ENCODE peak calls at places on chromosomes 5 and 9, in five cellular contexts. A is stomach, L is Caco-2, G is GM12878, N is A673. W is an unnamed sample. For H3K36me3, the result is how much of the 10 kb centered on the place peaks cover.

GRCh38 chr5:172766287-172767104 is 4.5 kb downstream of the DUSP1 start:
- DNase-seq in A (peak), L (no peak), G (no peak), N (peak), W (no peak)

GRCh38 chr9:19161257-19162025 is 34.1 kb upstream of the PLIN2 start:
- DNase-seq in A (peak), L (peak), G (peak), N (peak), W (peak)

GRCh38 chr9:27333241-27334052 is 36.5 kb upstream of the EQTN start:
- DNase-seq in A (peak), L (peak), G (peak), N (peak), W (no peak)

GRCh38 chr5:112232651-112233050 is 186.4 kb downstream of the EPB41L4A start:
- DNase-seq in A (no peak), L (no peak), G (no peak), N (no peak), W (no peak)

GRCh38 chr5:69331528-69332445 is 814 bp downstream of the CCDC125 start:
- DNase-seq in A (peak), L (peak), G (no peak), N (no peak), W (no peak)

GRCh38 chr5:36407396-36407795 is 105.7 kb upstream of the RANBP3L start:
- DNase-seq in A (no peak), L (no peak), G (no peak), N (no peak), W (no peak)

GRCh38 chr9:83920942-83921707 is at the start of gene KIF27:
- DNase-seq in A (peak), L (peak), G (peak), N (peak), W (peak)

GRCh38 chr9:114662081-114662989 is 4.7 kb upstream of the TEX53 start:
- DNase-seq in A (peak), L (peak), G (no peak), N (peak), W (peak)

GRCh38 chr5:170913573-170913972 is 51.8 kb downstream of the RANBP17 start:
- DNase-seq in A (no peak), L (no peak), G (no peak), N (no peak), W (no peak)

GRCh38 chr5:170920196-170920595 is 58.4 kb downstream of the RANBP17 start:
- DNase-seq in A (no peak), L (no peak), G (no peak), N (no peak), W (no peak)

DNA sequence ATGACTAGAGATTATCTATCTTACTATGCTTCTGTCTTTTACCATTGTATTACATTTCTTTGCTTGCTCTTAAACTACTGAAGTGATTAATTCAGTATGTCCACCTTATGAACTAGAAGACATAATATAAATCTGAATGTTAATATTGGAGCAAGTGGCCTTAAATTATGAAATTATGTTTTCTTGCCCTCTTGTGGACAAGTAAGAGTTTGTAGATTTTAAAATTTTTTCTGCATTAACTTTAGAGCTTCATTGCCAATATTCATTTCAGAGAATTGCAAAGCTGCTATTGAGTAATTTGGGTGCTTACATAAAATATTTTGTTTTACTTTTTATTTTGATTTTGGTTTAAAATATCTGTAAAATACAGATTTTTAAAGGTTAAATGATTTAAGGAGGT is 55.3 kb downstream of the RANBP17 start:
- DNase-seq in A (no peak), L (no peak), G (no peak), N (no peak), W (no peak)
- TF ChIP-seq CTCF in A (no peak), L (peak), G (no peak), N (no peak), W (no peak)

GRCh38 chr5:147780924-147781530 is 1.5 kb downstream of the JAKMIP2 start:
- DNase-seq in A (no peak), L (no peak), G (no peak), N (no peak), W (no peak)
- H3K4me3 ChIP-seq in A (no peak), L (no peak), G (no peak), N (peak), W (no peak)

GRCh38 chr9:94175669-94176068 is 83.4 kb upstream of the ZNF169 start:
- DNase-seq in A (no peak), L (no peak), G (no peak), N (peak), W (no peak)

GRCh38 chr9:94173632-94174031 is 85.5 kb upstream of the ZNF169 start:
- DNase-seq in A (no peak), L (no peak), G (no peak), N (no peak), W (peak)

GRCh38 chr9:94169978-94170377 is 85.7 kb downstream of the PTPDC1 start:
- DNase-seq in A (no peak), L (no peak), G (no peak), N (no peak), W (no peak)

GRCh38 chr9:94176582-94176981 is 82.5 kb upstream of the ZNF169 start:
- DNase-seq in A (no peak), L (no peak), G (no peak), N (no peak), W (no peak)

GRCh38 chr9:94174164-94174563 is 84.9 kb upstream of the ZNF169 start:
- DNase-seq in A (no peak), L (no peak), G (no peak), N (peak), W (no peak)
- H3K36me3 ChIP-seq in A (under half), L (under half), G (under half), N (under half), W (under half)

DNA sequence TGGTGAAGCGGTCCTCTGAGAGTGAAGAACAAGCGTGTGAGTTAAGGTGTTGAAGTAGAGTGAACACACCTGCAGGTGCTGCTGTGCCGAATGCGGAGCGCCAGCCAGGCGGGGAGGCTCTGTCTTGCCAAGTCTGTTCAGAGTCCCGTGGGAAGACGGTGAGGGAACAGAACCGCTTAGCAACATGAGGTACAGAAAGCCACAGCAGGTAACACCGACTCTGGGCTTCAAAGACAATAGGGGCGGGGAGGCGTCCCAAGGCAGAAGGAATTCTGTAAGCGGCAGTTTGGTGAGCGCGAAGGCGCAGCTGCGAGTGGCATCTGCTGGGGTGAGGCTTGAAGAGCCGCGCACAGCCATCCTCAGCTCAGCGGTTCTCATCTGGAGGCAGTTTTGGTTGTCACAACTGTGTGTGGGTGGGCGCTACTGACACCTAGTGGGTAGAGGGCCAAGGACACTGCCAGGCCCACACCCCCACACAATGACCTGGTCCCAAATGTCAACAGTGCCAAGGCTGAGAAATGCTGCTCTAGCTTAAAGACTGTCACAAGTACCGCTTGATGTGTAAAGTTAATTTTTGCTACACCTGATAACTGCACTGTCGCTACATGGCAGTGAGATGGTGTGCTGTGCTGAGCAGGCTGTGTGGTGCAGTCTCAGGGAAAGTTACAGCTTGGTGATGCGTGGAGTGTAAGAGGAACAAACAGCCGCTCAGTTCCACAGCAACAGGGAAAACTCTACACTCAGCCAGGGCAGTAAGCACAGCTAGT is 67.4 kb upstream of the TBC1D9B start:
- DNase-seq in A (no peak), L (peak), G (no peak), N (peak), W (peak)
- TF ChIP-seq CTCF in A (no peak), L (peak), G (peak), N (peak), W (peak)

GRCh38 chr9:73038613-73039012 is 85.8 kb upstream of the ALDH1A1 start:
- DNase-seq in A (peak), L (peak), G (no peak), N (no peak), W (no peak)

GRCh38 chr9:73037613-73038012 is 84.8 kb upstream of the ALDH1A1 start:
- DNase-seq in A (no peak), L (no peak), G (no peak), N (peak), W (no peak)

GRCh38 chr9:73038089-73038509 is 85.2 kb upstream of the ALDH1A1 start:
- DNase-seq in A (no peak), L (no peak), G (no peak), N (no peak), W (no peak)

GRCh38 chr9:73031350-73031749 is 78.5 kb upstream of the ALDH1A1 start:
- DNase-seq in A (no peak), L (no peak), G (no peak), N (no peak), W (no peak)

GRCh38 chr9:73034962-73035361 is 82.1 kb upstream of the ALDH1A1 start:
- DNase-seq in A (no peak), L (no peak), G (no peak), N (no peak), W (no peak)
- H3K4me3 ChIP-seq in A (no peak), L (no peak), G (no peak), N (no peak), W (no peak)

GRCh38 chr9:132274861-132275260 is 79.9 kb downstream of the SETX start:
- DNase-seq in A (peak), L (no peak), G (no peak), N (no peak), W (no peak)
- H3K36me3 ChIP-seq in A (half or more), L (under half), G (half or more), N (half or more), W (under half)

GRCh38 chr5:171418316-171418981 is 998 bp upstream of the FGF18 start:
- DNase-seq in A (peak), L (peak), G (no peak), N (peak), W (peak)

GRCh38 chr5:171421331-171422262 is 2.1 kb downstream of the FGF18 start:
- DNase-seq in A (peak), L (peak), G (no peak), N (no peak), W (no peak)

GRCh38 chr5:171420429-171421231 is 1.2 kb downstream of the FGF18 start:
- DNase-seq in A (peak), L (peak), G (no peak), N (peak), W (no peak)

GRCh38 chr5:171418982-171419662 is at the start of gene FGF18:
- DNase-seq in A (peak), L (peak), G (no peak), N (peak), W (peak)

GRCh38 chr5:171419663-171420428 is 399 bp downstream of the FGF18 start:
- DNase-seq in A (peak), L (peak), G (no peak), N (peak), W (peak)
- TF ChIP-seq CTCF in A (no peak), L (no peak), G (no peak), N (no peak), W (no peak)

GRCh38 chr9:137045294-137046093 is 483 bp downstream of the NPDC1 start:
- DNase-seq in A (no peak), L (no peak), G (no peak), N (peak), W (no peak)

GRCh38 chr9:137044502-137045177 is 1.3 kb downstream of the NPDC1 start:
- DNase-seq in A (peak), L (no peak), G (no peak), N (no peak), W (no peak)

GRCh38 chr9:137048655-137049543 is 2.9 kb upstream of the NPDC1 start:
- DNase-seq in A (no peak), L (no peak), G (no peak), N (peak), W (no peak)

GRCh38 chr9:137044042-137044441 is 1.9 kb downstream of the NPDC1 start:
- DNase-seq in A (no peak), L (no peak), G (no peak), N (no peak), W (no peak)

GRCh38 chr9:137046094-137046787 is at the start of gene NPDC1:
- DNase-seq in A (peak), L (peak), G (no peak), N (peak), W (peak)
- H3K4me3 ChIP-seq in A (peak), L (peak), G (no peak), N (peak), W (peak)

GRCh38 chr5:19240150-19240549 is 747.9 kb downstream of the CDH18 start:
- DNase-seq in A (no peak), L (no peak), G (no peak), N (peak), W (no peak)

GRCh38 chr5:19229210-19229835 is 758.7 kb downstream of the CDH18 start:
- DNase-seq in A (no peak), L (no peak), G (no peak), N (no peak), W (no peak)

GRCh38 chr5:19233573-19233972 is 754.4 kb downstream of the CDH18 start:
- DNase-seq in A (no peak), L (no peak), G (no peak), N (no peak), W (no peak)

DNA sequence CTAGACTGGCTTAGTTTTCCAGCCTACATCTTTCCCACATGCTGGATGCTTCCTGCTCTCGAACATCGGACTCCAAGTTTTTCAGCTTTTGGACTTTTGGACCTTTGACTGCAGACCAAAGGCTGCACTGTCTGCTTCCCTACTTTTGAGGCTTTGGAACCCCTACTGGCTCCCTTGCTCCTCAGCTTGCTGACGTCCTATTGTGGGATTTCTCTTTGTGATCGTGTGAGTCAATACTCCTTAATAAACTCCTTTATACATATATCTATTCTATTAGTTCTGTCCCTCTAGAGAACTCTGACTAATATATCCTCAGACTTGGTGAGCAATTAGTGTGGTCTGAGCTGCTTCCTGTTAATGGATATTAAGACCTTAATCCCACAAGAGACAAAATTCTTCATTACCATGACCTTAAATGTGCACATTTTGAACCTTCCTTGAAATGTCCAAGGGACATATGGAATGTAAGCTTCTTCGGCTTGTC is 752.9 kb downstream of the CDH18 start:
- DNase-seq in A (no peak), L (no peak), G (no peak), N (no peak), W (no peak)
- H3K36me3 ChIP-seq in A (under half), L (under half), G (under half), N (under half), W (under half)

DNA sequence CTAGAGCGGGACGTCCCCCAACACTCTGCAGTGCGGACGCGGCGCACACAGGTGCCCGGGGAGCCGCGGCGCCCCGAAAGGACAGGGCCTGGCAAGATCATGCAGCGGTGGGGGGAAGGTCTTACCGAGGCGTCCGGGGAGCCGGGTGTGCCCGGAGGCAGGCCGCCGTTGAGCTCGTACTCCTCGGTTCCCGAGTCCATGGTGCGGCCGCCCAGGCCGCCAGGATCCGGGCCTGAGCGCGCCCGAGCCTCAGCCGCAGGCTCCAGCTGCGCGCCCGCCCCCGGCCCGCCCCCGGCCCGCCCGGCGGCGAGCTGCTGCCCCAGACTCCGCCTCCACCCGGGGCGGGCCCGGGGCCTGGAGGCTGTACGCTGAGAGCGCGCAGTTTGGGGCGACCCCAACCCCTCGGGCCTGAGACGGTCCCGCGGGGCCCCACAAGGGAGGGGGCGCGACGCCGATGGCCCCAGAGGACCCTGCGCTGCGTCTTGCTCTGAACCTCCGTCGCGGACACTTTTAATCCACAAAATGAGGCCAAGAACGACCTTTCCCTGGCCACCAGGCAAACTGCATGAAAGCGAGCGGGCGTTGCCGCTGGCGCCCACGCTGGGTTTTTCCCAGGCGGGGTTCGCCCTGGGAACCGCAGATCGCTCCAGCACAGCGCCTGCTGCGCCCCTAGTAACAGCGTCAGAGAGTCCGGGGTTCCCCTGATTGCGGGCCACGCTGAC is at the start of gene NINJ1:
- DNase-seq in A (peak), L (peak), G (peak), N (peak), W (peak)
- TF ChIP-seq CTCF in A (no peak), L (no peak), G (no peak), N (no peak), W (peak)

W was measured in GM06990.